ENCODE peak calls at places on chromosomes 2 and 18, in six cellular contexts. J, F, B, M, P and I are unnamed samples.

GRCh38 chr18:35143615-35144596 is 96.9 kb upstream of the ZNF397 start:
- DNase-seq in B (peak), M (peak), F (peak), P (peak), J (peak), I (peak)

GRCh38 chr2:126863336-126864015 is 35.2 kb upstream of the TEX51 start:
- DNase-seq in B (no peak), M (no peak), J (no peak), P (no peak), F (no peak), I (no peak)

GRCh38 chr2:216658702-216659231 is 25.5 kb downstream of the IGFBP2 start:
- DNase-seq in B (no peak), M (no peak), P (no peak), F (no peak), J (no peak), I (no peak)

GRCh38 chr2:62266433-62267038 is 70.6 kb downstream of the B3GNT2 start:
- DNase-seq in B (no peak), M (no peak), F (peak), J (no peak), P (peak), I (no peak)

GRCh38 chr2:86464654-86465053 is 23.5 kb downstream of the KDM3A start:
- DNase-seq in J (no peak), F (no peak), P (no peak), B (no peak), M (no peak), I (no peak)

GRCh38 chr2:10914272-10914693 is 2.5 kb downstream of the KCNF1 start:
- DNase-seq in P (peak), J (peak), M (no peak), F (no peak), B (no peak), I (no peak)

GRCh38 chr18:45548614-45549013 is 66.7 kb upstream of the SLC14A2 start:
- DNase-seq in B (no peak), M (no peak), P (no peak), J (no peak), F (no peak), I (no peak)

GRCh38 chr2:168145598-168145997 is 101.8 kb downstream of the STK39 start:
- DNase-seq in P (no peak), F (no peak), M (no peak), J (no peak), B (no peak), I (no peak)

GRCh38 chr2:12727085-12727484 is 10.3 kb downstream of the TRIB2 start:
- DNase-seq in B (no peak), F (no peak), J (no peak), M (no peak), P (no peak), I (no peak)

GRCh38 chr2:197307933-197308521 is 2.6 kb downstream of the ANKRD44 start:
- DNase-seq in P (no peak), F (no peak), B (peak), J (no peak), M (no peak), I (no peak)

GRCh38 chr2:104620840-104621239 is 233.1 kb upstream of the POU3F3 start:
- DNase-seq in B (no peak), F (no peak), J (no peak), P (no peak), M (no peak), I (no peak)

GRCh38 chr2:230902180-230902899 is 22.7 kb downstream of the GPR55 start:
- DNase-seq in J (peak), M (peak), P (peak), F (peak), B (peak), I (peak)

GRCh38 chr2:111663471-111663951 is 220.5 kb downstream of the ANAPC1 start:
- DNase-seq in M (no peak), F (peak), P (peak), B (no peak), J (no peak), I (no peak)

GRCh38 chr18:35578481-35578880 is 3.1 kb upstream of the GALNT1 start:
- DNase-seq in M (no peak), P (no peak), J (no peak), F (peak), B (no peak), I (no peak)

GRCh38 chr2:216108310-216108966 is 710 bp upstream of the XRCC5 start:
- DNase-seq in M (no peak), B (no peak), J (no peak), P (peak), F (no peak), I (peak)

GRCh38 chr2:100941646-100942240 is 60.3 kb upstream of the RPL31 start:
- DNase-seq in M (no peak), F (peak), J (no peak), B (no peak), P (peak), I (no peak)

GRCh38 chr2:144553379-144553778 is 33.5 kb upstream of the ZEB2 start:
- DNase-seq in J (no peak), B (no peak), M (peak), F (peak), P (no peak), I (no peak)

DNA sequence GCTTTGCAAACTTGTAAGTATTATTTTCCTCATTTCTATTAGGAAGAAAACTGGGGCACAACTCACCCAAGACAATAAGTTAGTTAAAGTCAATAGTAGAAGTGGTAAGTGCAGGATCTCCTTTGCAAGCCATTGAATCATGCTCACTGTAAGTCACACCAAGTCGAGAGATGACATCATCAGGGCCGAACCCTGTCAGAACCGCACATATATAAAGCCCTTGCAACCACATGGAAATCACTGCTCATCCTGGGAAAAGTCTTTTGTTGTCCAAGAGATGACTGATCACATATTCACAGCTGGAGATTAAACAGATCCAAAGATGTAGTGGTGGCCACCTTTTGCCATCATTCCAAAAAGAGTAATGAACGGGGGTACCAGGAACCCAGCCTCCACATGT is 484.8 kb upstream of the ID2 start:
- DNase-seq in J (no peak), P (no peak), F (peak), B (no peak), M (no peak), I (no peak)
- TF ChIP-seq CTCF in J (no peak), P (no peak), F (no peak), B (no peak), M (no peak), I (no peak)

GRCh38 chr2:72116081-72116533 is 31.6 kb downstream of the CYP26B1 start:
- DNase-seq in M (no peak), P (peak), J (peak), F (no peak), B (no peak), I (no peak)
- TF ChIP-seq CTCF in M (peak), P (peak), J (peak), F (peak), B (no peak), I (no peak)

DNA sequence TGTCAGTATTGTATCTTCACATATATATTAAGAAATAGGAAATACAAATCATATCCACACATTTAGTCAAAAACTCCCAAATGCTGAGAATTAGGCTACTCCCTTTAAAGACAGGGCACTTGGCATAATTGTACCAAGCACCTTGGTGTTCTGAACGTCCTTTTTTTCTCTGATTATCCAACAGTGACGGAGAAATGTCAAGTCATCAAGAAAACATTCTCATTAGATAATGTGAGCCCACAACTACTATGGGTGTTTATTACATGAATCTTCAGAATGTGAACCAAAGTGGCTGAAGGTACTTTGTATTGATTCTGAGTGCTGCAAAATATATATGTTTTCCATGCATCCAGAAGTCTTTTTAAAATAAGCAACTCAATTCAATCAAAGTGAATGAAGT is 83.8 kb downstream of the PSMG2 start:
- DNase-seq in P (no peak), B (no peak), M (no peak), F (no peak), J (no peak), I (no peak)
- TF ChIP-seq CTCF in P (no peak), B (no peak), M (no peak), F (no peak), J (no peak), I (no peak)

GRCh38 chr2:219433666-219434467 is 776 bp upstream of the SPEG start:
- DNase-seq in B (no peak), M (no peak), F (peak), J (peak), P (peak), I (no peak)
- TF ChIP-seq CTCF in B (no peak), M (peak), F (peak), J (peak), P (peak), I (peak)

GRCh38 chr2:177192788-177193187 is 19.8 kb upstream of the HNRNPA3 start:
- DNase-seq in J (no peak), F (no peak), B (no peak), M (no peak), P (no peak), I (no peak)

GRCh38 chr2:177193240-177193639 is 19.4 kb upstream of the HNRNPA3 start:
- DNase-seq in M (no peak), F (no peak), B (peak), J (no peak), P (no peak), I (no peak)

GRCh38 chr2:177190941-177191340 is 21.7 kb upstream of the HNRNPA3 start:
- DNase-seq in M (no peak), J (no peak), F (no peak), P (no peak), B (no peak), I (no peak)

DNA sequence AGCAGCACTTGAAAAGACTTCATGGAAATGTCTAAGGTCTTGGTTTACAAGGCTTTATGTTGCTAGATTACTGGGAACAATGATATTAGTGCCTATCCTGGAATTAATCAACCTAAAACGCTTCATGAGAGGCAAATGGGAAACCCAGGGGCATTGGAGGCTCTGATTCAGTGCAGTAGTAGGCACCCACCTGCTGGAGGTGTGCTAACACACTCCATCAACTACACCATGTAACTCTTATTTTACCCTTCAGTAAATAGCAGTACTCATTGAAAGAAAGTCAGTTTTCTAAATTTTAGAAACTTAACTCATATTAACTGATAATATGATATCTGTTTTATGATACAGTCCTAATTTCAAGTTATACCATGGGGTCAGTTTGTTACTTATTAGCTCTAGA is 17.4 kb upstream of the HNRNPA3 start:
- DNase-seq in J (no peak), M (no peak), B (no peak), F (no peak), P (peak), I (no peak)
- TF ChIP-seq CTCF in J (no peak), M (no peak), B (no peak), F (no peak), P (peak), I (no peak)

DNA sequence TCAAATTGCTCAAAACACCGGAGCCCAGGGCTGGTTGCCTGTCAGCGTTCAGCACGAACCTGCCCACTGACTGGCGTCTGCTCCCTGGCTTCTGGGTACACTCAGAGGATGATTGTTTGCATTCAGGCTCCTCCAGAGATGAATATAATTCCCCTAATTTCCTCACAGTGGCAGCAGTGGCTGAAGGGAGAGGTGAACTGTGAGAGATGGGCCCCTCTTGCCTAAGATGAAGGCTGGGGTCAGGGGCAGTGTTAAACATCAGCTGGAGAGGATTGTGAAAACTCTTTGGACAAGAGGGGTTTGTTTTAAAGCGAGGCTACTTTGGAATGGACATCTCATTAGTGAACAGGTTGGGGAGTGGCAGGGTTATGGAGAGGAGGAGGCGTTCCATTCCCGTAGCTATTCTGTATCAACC is 31.0 kb downstream of the TCF7L1 start:
- DNase-seq in J (no peak), P (no peak), M (no peak), F (no peak), B (no peak), I (no peak)
- TF ChIP-seq CTCF in J (no peak), P (no peak), M (no peak), F (no peak), B (no peak), I (no peak)

DNA sequence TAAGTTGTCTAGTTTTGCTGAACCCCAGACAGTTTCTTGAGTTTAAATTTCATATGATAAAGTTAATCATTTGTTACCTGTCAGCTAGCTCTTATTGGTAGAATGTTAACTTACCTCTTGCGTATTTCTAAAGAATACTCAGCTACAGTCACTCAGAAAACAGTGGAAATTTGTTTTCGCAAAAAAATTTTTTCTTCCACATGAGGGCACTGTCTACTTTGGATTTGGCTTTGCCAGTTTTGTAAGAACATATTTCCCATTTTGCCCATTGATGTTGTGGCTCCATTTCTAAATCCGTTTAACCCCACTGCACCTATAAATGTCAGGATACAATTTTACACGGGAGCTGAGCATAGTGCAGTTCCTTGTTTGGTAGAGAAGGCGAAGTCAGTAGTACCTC is 19.1 kb upstream of the GCFC2 start:
- DNase-seq in J (no peak), F (no peak), P (no peak), M (no peak), B (no peak), I (no peak)
- TF ChIP-seq CTCF in J (no peak), F (peak), P (peak), M (peak), B (no peak), I (peak)

GRCh38 chr2:112724611-112725525 is 4.0 kb downstream of the NT5DC4 start:
- DNase-seq in M (no peak), P (peak), F (no peak), J (no peak), B (peak), I (no peak)
- TF ChIP-seq CTCF in M (peak), P (peak), F (peak), J (no peak), B (peak), I (peak)

DNA sequence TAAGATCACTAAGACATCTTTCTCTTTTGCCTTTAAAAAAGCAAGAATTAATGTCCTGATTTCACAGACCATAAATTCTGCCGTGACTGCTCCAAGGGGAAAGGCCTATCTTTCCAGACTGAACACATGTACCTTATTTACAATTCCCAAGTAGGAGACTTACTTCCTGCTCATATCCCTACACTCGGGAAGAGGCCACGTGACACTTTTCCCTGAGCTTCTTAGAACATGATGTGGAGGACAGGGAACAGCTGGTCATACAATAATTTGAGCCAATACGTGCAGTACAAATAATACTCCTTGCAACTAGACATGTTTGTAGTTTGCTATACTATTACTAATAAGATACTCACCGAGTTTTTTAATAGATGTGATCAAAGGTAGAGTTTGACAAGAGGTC is 256.4 kb downstream of the SP3 start:
- DNase-seq in B (no peak), J (no peak), M (no peak), F (peak), P (no peak), I (no peak)
- TF ChIP-seq CTCF in B (no peak), J (no peak), M (no peak), F (no peak), P (no peak), I (no peak)